ENCODE peak calls at places on chromosomes 11 and 22, in five cellular contexts. T is endothelial cell of umbilical vein, X is GM13977, L is GM12865, D is body of pancreas. A is an unnamed sample.

GRCh38 chr11:36311926-36312592 is 16.0 kb downstream of the PRR5L start:
- DNase-seq in L (no peak), T (no peak), D (no peak), X (no peak), A (no peak)

GRCh38 chr11:110724358-110724757 is 12.1 kb upstream of the ARHGAP20 start:
- DNase-seq in X (no peak), L (no peak), D (no peak), T (no peak), A (no peak)

GRCh38 chr11:129375731-129376657 is at the start of gene BARX2:
- DNase-seq in T (peak), D (peak), X (peak), L (no peak), A (peak)

GRCh38 chr11:121636341-121637176 is 183.8 kb upstream of the SORL1-AS1 start:
- DNase-seq in L (no peak), T (no peak), X (no peak), D (no peak), A (no peak)

GRCh38 chr11:67289651-67290479 is 762 bp downstream of the ANKRD13D start:
- DNase-seq in T (peak), X (no peak), D (no peak), L (no peak), A (no peak)

GRCh38 chr22:49770454-49771265 is 57.0 kb downstream of the BRD1 start:
- DNase-seq in T (no peak), D (no peak), X (no peak), L (no peak), A (no peak)

GRCh38 chr11:110599207-110599606 is 113.0 kb downstream of the ARHGAP20 start:
- DNase-seq in L (no peak), X (no peak), D (no peak), T (no peak), A (no peak)

GRCh38 chr11:56531856-56532255 is 11.2 kb downstream of the OR5M11 start:
- DNase-seq in L (no peak), X (no peak), T (no peak), D (no peak), A (no peak)

GRCh38 chr11:117868815-117869642 is 7.4 kb downstream of the FXYD6 start:
- DNase-seq in L (no peak), D (no peak), X (no peak), T (no peak), A (no peak)

GRCh38 chr22:50192825-50193204 is 7.1 kb downstream of the TRABD start:
- DNase-seq in T (no peak), D (peak), X (no peak), L (peak), A (peak)

GRCh38 chr22:19865141-19865829 is 10.6 kb upstream of the GNB1L start:
- DNase-seq in X (no peak), T (no peak), L (no peak), D (no peak), A (no peak)

GRCh38 chr11:70432065-70432464 is 33.7 kb downstream of the CTTN start:
- DNase-seq in X (no peak), L (peak), D (no peak), T (no peak), A (no peak)

GRCh38 chr11:113338730-113339129 is 24.3 kb downstream of the TTC12 start:
- DNase-seq in T (no peak), L (no peak), X (no peak), D (no peak), A (no peak)

GRCh38 chr11:104668797-104669463 is 229.3 kb downstream of the CASP12 start:
- DNase-seq in X (no peak), L (no peak), T (peak), D (no peak), A (no peak)

GRCh38 chr11:6617315-6617781 is 1.9 kb downstream of the TPP1 start:
- DNase-seq in T (peak), L (no peak), D (no peak), X (no peak), A (no peak)

GRCh38 chr11:128488471-128488870 is 98.9 kb downstream of the ETS1 start:
- DNase-seq in L (no peak), X (no peak), T (no peak), D (no peak), A (no peak)

GRCh38 chr11:116446542-116446941 is 326.2 kb downstream of the BUD13 start:
- DNase-seq in T (no peak), L (no peak), D (no peak), X (no peak), A (no peak)

GRCh38 chr11:21460082-21460481 is 732.8 kb upstream of the ANO5 start:
- DNase-seq in T (no peak), X (no peak), L (no peak), D (no peak), A (no peak)

GRCh38 chr11:102666331-102666957 is 39.1 kb downstream of the MMP27 start:
- DNase-seq in L (peak), T (peak), D (peak), X (peak), A (peak)

GRCh38 chr11:30452842-30453241 is 129.9 kb downstream of the ARL14EP start:
- DNase-seq in L (no peak), T (no peak), D (no peak), X (no peak), A (no peak)

GRCh38 chr11:126697937-126698336 is 302.6 kb downstream of the KIRREL3 start:
- DNase-seq in T (no peak), X (no peak), D (no peak), L (no peak), A (no peak)

GRCh38 chr11:23455291-23455864 is 595.1 kb upstream of the CCDC179 start:
- DNase-seq in X (no peak), L (no peak), D (no peak), T (peak), A (no peak)

GRCh38 chr11:12689029-12689755 is 15.0 kb downstream of the TEAD1 start:
- DNase-seq in D (no peak), X (no peak), T (no peak), L (no peak), A (no peak)

GRCh38 chr22:32042924-32043323 is at the start of gene SLC5A1:
- DNase-seq in L (no peak), D (peak), T (no peak), X (no peak), A (no peak)

GRCh38 chr11:127126956-127127355 is 126.4 kb upstream of the KIRREL3 start:
- DNase-seq in T (no peak), L (no peak), D (no peak), X (no peak), A (no peak)

GRCh38 chr22:38112361-38112760 is 1.9 kb upstream of the BAIAP2L2 start:
- DNase-seq in T (no peak), X (no peak), D (no peak), L (no peak), A (no peak)

GRCh38 chr11:117908261-117908895 is 20.8 kb downstream of the TMPRSS13 start:
- DNase-seq in T (no peak), X (no peak), L (no peak), D (no peak), A (no peak)

GRCh38 chr11:6745465-6746015 is 26.2 kb downstream of the OR2AG2 start:
- DNase-seq in D (no peak), L (peak), T (peak), X (peak), A (peak)

GRCh38 chr11:32792948-32793475 is 1.4 kb downstream of the CCDC73 start:
- DNase-seq in T (peak), X (peak), D (peak), L (peak), A (peak)

GRCh38 chr11:121550247-121551132 is 97.7 kb upstream of the SORL1-AS1 start:
- DNase-seq in X (no peak), T (no peak), L (no peak), D (no peak), A (no peak)

GRCh38 chr11:123218451-123218850 is 23.4 kb upstream of the CLMP start:
- DNase-seq in T (no peak), D (no peak), X (no peak), L (no peak), A (no peak)

GRCh38 chr11:47979378-47980092 is 824 bp upstream of the PTPRJ start:
- DNase-seq in L (no peak), D (no peak), X (no peak), T (peak), A (no peak)

GRCh38 chr11:1546536-1547466 is 25.3 kb downstream of the DUSP8 start:
- DNase-seq in L (no peak), D (peak), T (peak), X (peak), A (peak)

GRCh38 chr11:109264128-109264527 is 157.9 kb upstream of the C11orf87 start:
- DNase-seq in T (no peak), X (no peak), L (no peak), D (peak), A (no peak)

GRCh38 chr22:48554893-48555552 is 1272.7 kb downstream of the BRD1 start:
- DNase-seq in D (no peak), X (no peak), L (no peak), T (no peak), A (no peak)

GRCh38 chr11:68392822-68393221 is 67.7 kb upstream of the PPP6R3 start:
- DNase-seq in D (no peak), X (no peak), L (no peak), T (no peak), A (no peak)

GRCh38 chr11:68397256-68397655 is 63.3 kb upstream of the PPP6R3 start:
- DNase-seq in T (no peak), X (no peak), L (no peak), D (no peak), A (no peak)

GRCh38 chr11:68398870-68399865 is 61.4 kb upstream of the PPP6R3 start:
- DNase-seq in T (no peak), L (no peak), X (no peak), D (peak), A (no peak)

GRCh38 chr11:68399916-68400315 is 60.6 kb upstream of the PPP6R3 start:
- DNase-seq in L (no peak), X (no peak), D (no peak), T (no peak), A (no peak)

GRCh38 chr11:68396526-68396925 is 64.0 kb upstream of the PPP6R3 start:
- DNase-seq in L (no peak), X (no peak), T (no peak), D (no peak), A (no peak)
- TF ChIP-seq CTCF in L (no peak), X (no peak), T (no peak), D (no peak), A (no peak)

DNA sequence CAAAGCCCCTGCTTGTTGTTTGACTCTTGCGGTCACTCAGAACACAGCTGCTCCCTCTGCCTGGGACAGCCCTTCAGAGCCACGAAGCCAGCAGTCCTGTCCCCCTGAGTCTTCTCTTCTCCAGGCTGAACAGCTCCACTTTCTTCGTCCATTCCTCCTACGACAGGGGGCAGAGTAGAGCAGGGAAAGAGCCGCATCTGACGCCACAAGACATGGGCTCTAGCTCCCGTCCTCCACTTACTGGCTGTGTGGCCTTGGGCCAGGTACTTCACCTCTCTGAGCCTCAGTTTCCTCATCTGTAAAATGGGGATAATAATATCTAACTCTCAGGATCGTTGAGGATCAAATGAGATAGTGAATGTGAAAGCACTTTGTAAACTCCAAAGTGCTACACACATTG is 29.9 kb downstream of the CHRDL2 start:
- DNase-seq in X (no peak), L (peak), T (no peak), D (no peak), A (no peak)
- TF ChIP-seq CTCF in X (no peak), L (peak), T (peak), D (no peak), A (peak)

DNA sequence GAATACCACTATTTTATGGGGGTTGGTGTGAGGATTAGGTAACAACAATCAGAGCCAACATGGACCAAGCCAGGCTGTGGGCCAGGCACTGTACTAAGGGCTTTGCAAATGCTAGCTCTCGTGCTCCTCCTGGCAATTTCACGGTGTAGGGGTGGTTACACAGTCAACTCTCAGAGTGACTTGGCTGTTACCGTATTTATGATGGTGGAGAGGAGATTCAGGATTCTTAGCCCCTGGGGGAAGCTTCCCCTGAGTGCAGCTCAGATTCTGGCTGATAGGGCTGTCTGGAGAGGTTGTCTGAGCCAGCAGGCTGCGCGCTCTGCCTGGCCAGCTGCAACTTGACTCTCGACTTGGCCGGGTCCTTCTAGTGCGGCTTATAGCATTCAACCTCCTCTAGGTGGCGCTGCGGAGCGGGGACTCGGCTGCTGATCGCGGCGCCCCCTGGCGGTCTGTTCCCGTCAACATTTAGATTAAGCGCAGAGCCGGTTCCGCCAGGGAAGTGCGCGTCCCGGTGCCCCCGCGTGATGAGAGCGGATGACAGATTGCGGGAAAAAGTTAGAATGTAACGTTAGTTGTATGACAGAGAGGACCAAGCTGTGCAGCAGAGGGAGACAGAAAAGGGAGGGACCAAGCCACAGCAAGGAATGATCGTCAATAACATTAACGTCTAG is 4.5 kb upstream of the NCF4 start:
- DNase-seq in X (peak), T (peak), D (peak), L (peak), A (peak)
- TF ChIP-seq CTCF in X (peak), T (peak), D (peak), L (peak), A (peak)

GRCh38 chr11:133830931-133831907 is 14.1 kb downstream of the SPATA19 start:
- DNase-seq in T (no peak), L (no peak), D (no peak), X (no peak), A (no peak)
- TF ChIP-seq CTCF in T (peak), L (peak), D (no peak), X (peak), A (peak)

GRCh38 chr22:46596032-46596441 is 24.1 kb upstream of the GRAMD4 start:
- DNase-seq in T (no peak), X (no peak), L (no peak), D (peak), A (no peak)

GRCh38 chr22:46594947-46595298 is 25.3 kb upstream of the GRAMD4 start:
- DNase-seq in X (no peak), T (no peak), L (no peak), D (no peak), A (no peak)

GRCh38 chr22:46596819-46597218 is 23.4 kb upstream of the GRAMD4 start:
- DNase-seq in X (no peak), D (peak), L (no peak), T (no peak), A (no peak)

GRCh38 chr22:46593996-46594946 is 25.9 kb upstream of the GRAMD4 start:
- DNase-seq in X (no peak), D (no peak), L (no peak), T (no peak), A (no peak)

DNA sequence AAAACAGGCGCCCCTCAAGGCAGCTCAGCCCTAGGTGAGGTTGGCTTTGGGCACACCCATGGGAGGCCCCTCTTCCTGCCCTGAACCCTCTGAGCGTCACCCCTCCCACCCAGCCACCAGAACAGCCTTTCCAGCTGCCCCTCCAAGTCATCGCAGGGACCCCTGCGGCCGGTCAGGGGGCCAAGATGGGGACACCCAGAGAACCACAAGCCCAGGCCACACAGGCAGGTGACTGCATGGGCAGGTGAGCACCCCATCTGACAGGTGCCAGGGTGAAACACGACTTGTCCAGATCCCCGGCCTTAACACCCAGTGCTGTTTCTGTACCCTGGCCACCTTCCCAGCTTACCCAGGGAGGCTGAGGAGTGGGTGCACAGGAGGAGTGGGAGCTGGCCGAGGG is 24.6 kb upstream of the GRAMD4 start:
- DNase-seq in T (no peak), L (no peak), X (no peak), D (no peak), A (no peak)
- TF ChIP-seq CTCF in T (no peak), L (no peak), X (no peak), D (no peak), A (no peak)

DNA sequence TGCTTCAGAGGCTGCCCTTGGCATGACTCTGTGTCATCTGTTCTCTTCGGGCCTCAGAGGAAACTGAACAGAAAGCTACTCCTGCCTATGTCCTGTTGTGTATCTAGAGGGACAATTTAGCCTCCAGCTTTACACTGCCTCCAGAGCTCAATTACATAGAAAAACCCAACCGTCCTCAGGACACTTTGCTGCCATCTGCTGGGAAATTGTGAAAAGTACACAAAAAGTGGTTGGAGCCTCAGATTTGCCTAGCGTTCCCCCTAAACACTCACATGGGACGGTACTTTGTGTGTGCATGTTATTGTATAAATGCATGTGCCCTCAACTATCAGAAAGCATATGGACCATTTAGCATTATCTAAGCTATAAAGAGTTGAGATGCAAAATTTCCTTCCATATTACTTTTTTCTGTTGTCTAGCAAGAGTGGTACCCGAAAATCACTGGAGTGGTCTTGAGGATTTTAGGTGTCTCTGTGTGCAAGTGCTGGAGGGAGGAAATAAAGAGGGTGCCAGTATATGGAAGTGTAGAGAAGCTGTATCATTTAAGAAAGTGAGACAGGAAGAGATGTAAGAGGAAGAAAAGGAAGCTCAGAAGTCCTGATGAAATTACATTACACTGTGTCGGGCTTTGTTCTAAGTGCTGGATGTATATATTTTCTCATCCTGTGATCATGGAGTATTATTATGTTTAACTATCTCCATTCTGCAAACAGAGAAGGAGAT is 8.7 kb upstream of the MS4A4E start:
- DNase-seq in T (peak), L (peak), X (no peak), D (no peak), A (peak)
- TF ChIP-seq CTCF in T (peak), L (peak), X (peak), D (no peak), A (no peak)

DNA sequence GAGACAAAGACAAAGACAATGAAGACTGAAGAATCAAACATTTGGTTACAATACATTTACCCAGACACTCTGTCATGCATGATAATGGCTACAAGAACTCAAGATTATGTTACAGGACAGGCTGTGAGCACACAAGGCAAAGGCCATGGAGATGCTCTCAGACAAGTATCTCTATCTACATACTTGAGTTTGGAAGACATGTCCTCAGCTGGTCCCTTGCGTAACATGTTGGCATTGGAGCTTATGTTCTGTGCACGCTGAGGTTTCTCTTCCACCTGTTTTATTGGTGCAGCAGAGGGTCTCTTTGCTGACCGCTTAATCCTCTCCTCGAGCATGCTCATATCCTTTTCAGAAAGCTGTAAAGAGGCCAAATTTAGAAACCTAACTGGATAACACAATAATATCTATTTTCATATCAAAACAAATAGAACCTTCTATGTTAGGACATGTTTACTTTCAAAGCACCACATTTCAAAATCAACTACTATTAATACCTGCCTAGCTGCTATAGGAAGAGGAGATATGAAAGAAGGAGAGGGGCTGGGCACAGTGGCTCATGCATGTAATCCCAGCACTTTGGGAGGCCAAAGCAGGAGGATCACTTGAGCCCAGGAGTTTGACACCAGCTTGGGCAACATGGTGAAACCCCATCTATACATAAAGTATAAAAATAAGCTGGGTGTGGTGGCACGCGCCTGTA is 41.6 kb downstream of the F2 start:
- DNase-seq in D (no peak), X (no peak), L (no peak), T (no peak), A (no peak)
- TF ChIP-seq CTCF in D (no peak), X (no peak), L (no peak), T (no peak), A (no peak)

DNA sequence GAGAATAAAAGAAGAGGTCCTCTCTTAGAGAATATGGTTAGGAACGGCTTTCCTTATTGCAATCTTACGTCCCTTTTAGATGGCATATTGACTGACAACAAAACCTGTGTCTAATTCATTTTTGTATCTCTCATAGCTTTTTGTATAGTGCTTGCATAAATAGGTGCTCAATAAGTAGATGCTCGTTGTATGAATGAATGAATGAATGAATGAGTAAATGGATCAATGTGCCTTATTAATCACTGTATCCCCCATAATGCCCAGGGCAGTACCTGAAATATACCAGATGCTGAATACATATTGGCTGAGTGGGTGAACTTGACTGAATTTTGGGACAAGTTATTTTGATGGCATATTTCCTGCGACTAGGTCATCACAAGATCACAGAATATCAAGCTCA is 97.9 kb downstream of the SERGEF start:
- DNase-seq in L (no peak), D (no peak), T (no peak), X (no peak), A (no peak)
- TF ChIP-seq CTCF in L (no peak), D (no peak), T (no peak), X (no peak), A (no peak)

A was measured in GM13976.